ENCODE peak calls at places on chromosome 13, in nine cellular contexts. One of them, this sample, is unnamed.

GRCh38 chr13:33872005-33872351 is 54.0 kb downstream of the RFC3 start:
- DNase-seq in uterus: no peak
- DNase-seq in K562: no peak
- DNase-seq in breast epithelium: no peak
- DNase-seq in stomach: no peak
- DNase-seq in gastrocnemius medialis: no peak
- DNase-seq in adrenal gland: peak
- DNase-seq in IMR-90: no peak
- DNase-seq in HepG2: peak
- DNase-seq in this sample: no peak

GRCh38 chr13:53206455-53206854 is 177.8 kb downstream of the OLFM4 start:
- DNase-seq in K562: no peak
- DNase-seq in stomach: no peak
- DNase-seq in adrenal gland: no peak
- DNase-seq in breast epithelium: no peak
- DNase-seq in HepG2: no peak
- DNase-seq in uterus: no peak
- DNase-seq in IMR-90: no peak
- DNase-seq in gastrocnemius medialis: no peak
- DNase-seq in this sample: peak

GRCh38 chr13:97234742-97235141 is 12.6 kb downstream of the MBNL2 start:
- DNase-seq in stomach: peak
- DNase-seq in uterus: no peak
- DNase-seq in K562: no peak
- DNase-seq in gastrocnemius medialis: no peak
- DNase-seq in IMR-90: no peak
- DNase-seq in breast epithelium: no peak
- DNase-seq in HepG2: no peak
- DNase-seq in adrenal gland: peak
- DNase-seq in this sample: no peak

GRCh38 chr13:73599232-73600128 is 534.7 kb downstream of the KLF12 start:
- DNase-seq in gastrocnemius medialis: no peak
- DNase-seq in breast epithelium: no peak
- DNase-seq in IMR-90: no peak
- DNase-seq in uterus: no peak
- DNase-seq in stomach: no peak
- DNase-seq in K562: no peak
- DNase-seq in adrenal gland: no peak
- DNase-seq in HepG2: no peak
- DNase-seq in this sample: no peak

GRCh38 chr13:45879666-45880065 is 28.1 kb upstream of the SIAH3 start:
- DNase-seq in uterus: peak
- DNase-seq in K562: peak
- DNase-seq in breast epithelium: peak
- DNase-seq in gastrocnemius medialis: peak
- DNase-seq in HepG2: peak
- DNase-seq in stomach: peak
- DNase-seq in adrenal gland: peak
- DNase-seq in IMR-90: no peak
- DNase-seq in this sample: no peak

GRCh38 chr13:55244991-55245644 is 1895.6 kb upstream of the PRR20A start:
- DNase-seq in stomach: no peak
- DNase-seq in IMR-90: no peak
- DNase-seq in adrenal gland: no peak
- DNase-seq in gastrocnemius medialis: no peak
- DNase-seq in uterus: no peak
- DNase-seq in breast epithelium: no peak
- DNase-seq in HepG2: peak
- DNase-seq in K562: peak
- DNase-seq in this sample: peak

GRCh38 chr13:66430266-66430665 is 799.9 kb downstream of the PCDH9 start:
- DNase-seq in breast epithelium: no peak
- DNase-seq in uterus: no peak
- DNase-seq in IMR-90: peak
- DNase-seq in stomach: no peak
- DNase-seq in adrenal gland: no peak
- DNase-seq in K562: no peak
- DNase-seq in gastrocnemius medialis: no peak
- DNase-seq in HepG2: no peak
- DNase-seq in this sample: no peak

GRCh38 chr13:19852766-19853165 is 10.7 kb downstream of the ZMYM5 start:
- DNase-seq in IMR-90: no peak
- DNase-seq in breast epithelium: no peak
- DNase-seq in K562: no peak
- DNase-seq in HepG2: no peak
- DNase-seq in adrenal gland: no peak
- DNase-seq in uterus: no peak
- DNase-seq in gastrocnemius medialis: no peak
- DNase-seq in stomach: no peak
- DNase-seq in this sample: no peak

GRCh38 chr13:93554514-93554913 is 327.9 kb downstream of the GPC6 start:
- DNase-seq in IMR-90: no peak
- DNase-seq in breast epithelium: no peak
- DNase-seq in stomach: no peak
- DNase-seq in adrenal gland: no peak
- DNase-seq in uterus: no peak
- DNase-seq in gastrocnemius medialis: no peak
- DNase-seq in HepG2: no peak
- DNase-seq in K562: no peak
- DNase-seq in this sample: no peak

GRCh38 chr13:107202371-107203023 is 634.6 kb upstream of the ARGLU1 start:
- DNase-seq in K562: no peak
- DNase-seq in adrenal gland: peak
- DNase-seq in IMR-90: peak
- DNase-seq in uterus: no peak
- DNase-seq in stomach: peak
- DNase-seq in breast epithelium: no peak
- DNase-seq in HepG2: peak
- DNase-seq in gastrocnemius medialis: no peak
- DNase-seq in this sample: no peak

GRCh38 chr13:81929988-81930387 is 1589.1 kb upstream of the SPRY2 start:
- DNase-seq in HepG2: peak
- DNase-seq in adrenal gland: no peak
- DNase-seq in stomach: no peak
- DNase-seq in breast epithelium: no peak
- DNase-seq in IMR-90: no peak
- DNase-seq in gastrocnemius medialis: no peak
- DNase-seq in uterus: no peak
- DNase-seq in K562: no peak
- DNase-seq in this sample: no peak

GRCh38 chr13:114101831-114102520 is 30.4 kb downstream of the RASA3 start:
- DNase-seq in gastrocnemius medialis: no peak
- DNase-seq in HepG2: no peak
- DNase-seq in uterus: peak
- DNase-seq in K562: no peak
- DNase-seq in breast epithelium: peak
- DNase-seq in stomach: no peak
- DNase-seq in IMR-90: no peak
- DNase-seq in adrenal gland: no peak
- DNase-seq in this sample: no peak

GRCh38 chr13:35818577-35819165 is 312.5 kb downstream of the DCLK1 start:
- DNase-seq in IMR-90: peak
- DNase-seq in breast epithelium: no peak
- DNase-seq in adrenal gland: no peak
- DNase-seq in stomach: no peak
- DNase-seq in K562: peak
- DNase-seq in uterus: no peak
- DNase-seq in HepG2: peak
- DNase-seq in gastrocnemius medialis: no peak
- DNase-seq in this sample: peak

GRCh38 chr13:100512422-100512821 is 76.2 kb downstream of the GGACT start:
- DNase-seq in HepG2: no peak
- DNase-seq in breast epithelium: no peak
- DNase-seq in IMR-90: peak
- DNase-seq in gastrocnemius medialis: no peak
- DNase-seq in K562: no peak
- DNase-seq in stomach: no peak
- DNase-seq in adrenal gland: no peak
- DNase-seq in uterus: no peak
- DNase-seq in this sample: no peak

GRCh38 chr13:81986308-81986707 is 1645.4 kb upstream of the SPRY2 start:
- DNase-seq in breast epithelium: no peak
- DNase-seq in adrenal gland: no peak
- DNase-seq in gastrocnemius medialis: no peak
- DNase-seq in HepG2: no peak
- DNase-seq in IMR-90: no peak
- DNase-seq in uterus: no peak
- DNase-seq in stomach: no peak
- DNase-seq in K562: no peak
- DNase-seq in this sample: no peak

DNA sequence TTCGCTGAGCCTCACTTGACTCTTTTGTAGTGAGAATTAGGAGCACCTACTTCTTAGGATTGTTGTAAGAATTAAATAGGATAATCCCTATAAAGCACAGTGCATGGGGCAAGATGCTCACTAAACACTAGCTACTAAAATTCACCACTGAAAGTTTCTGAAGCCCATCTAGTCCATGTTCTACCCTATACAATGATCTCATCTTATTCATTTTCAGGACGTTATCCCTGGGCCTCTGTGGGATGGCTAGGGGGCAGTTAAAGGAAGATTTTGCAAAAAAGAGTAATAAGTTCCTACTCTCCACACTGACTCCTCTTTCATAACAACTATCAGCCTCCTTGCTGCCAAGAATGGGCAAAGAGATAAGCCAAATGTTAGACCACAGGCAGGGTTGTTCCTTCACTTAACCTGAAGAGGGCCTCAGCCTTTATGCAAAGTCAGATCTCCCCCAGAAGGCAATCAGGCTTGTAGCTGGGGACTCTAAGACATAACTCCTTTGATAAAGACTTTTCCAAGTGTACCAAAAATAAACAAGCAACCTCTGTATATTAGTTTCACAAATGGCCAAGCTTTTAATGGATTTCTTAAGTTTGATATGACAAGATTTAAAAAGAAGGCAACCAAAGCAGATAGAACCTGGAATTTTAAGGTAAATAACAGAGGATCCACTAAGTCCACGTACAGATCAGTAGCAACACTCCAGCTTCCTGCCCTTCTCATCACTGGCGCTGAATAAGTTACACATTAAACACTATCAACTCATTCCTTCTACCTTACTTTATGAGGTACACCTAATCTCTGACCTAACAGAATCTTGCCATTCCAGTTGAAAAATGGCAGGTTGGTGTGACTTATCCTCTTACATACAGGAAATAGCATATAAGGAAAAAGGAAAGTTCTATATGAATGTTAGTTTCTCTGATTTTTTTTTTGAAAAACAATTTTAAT is 44.4 kb downstream of the ELF1 start:
- DNase-seq in IMR-90: peak
- DNase-seq in stomach: no peak
- DNase-seq in breast epithelium: no peak
- DNase-seq in adrenal gland: no peak
- DNase-seq in K562: peak
- DNase-seq in gastrocnemius medialis: no peak
- DNase-seq in uterus: no peak
- DNase-seq in HepG2: peak
- DNase-seq in this sample: peak
- TF ChIP-seq POLR2A in IMR-90: no peak
- TF ChIP-seq POLR2A in stomach: no peak
- TF ChIP-seq POLR2A in breast epithelium: no peak
- TF ChIP-seq POLR2A in adrenal gland: no peak
- TF ChIP-seq POLR2A in K562: no peak
- TF ChIP-seq POLR2A in gastrocnemius medialis: no peak
- TF ChIP-seq POLR2A in uterus: no peak
- TF ChIP-seq POLR2A in HepG2: no peak
- TF ChIP-seq POLR2A in this sample: no peak

DNA sequence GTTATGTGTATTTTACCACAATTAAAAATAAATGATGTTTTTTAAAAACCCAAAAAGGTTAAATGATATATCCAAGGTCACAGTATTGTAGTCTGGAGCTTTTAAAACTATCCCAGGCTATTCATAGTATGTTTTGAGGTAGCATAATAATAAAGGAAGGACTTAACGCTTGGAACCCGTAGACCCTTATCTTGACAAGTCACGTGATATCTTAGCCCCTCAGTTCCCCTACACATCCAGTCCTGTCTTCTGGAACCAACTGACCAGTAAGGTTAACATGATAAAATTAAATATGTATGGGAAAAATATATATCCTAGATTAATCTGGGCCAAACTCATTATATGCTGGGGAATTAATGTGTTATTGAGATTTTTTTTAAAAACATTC is 142.2 kb downstream of the RXFP2 start:
- DNase-seq in adrenal gland: no peak
- DNase-seq in uterus: no peak
- DNase-seq in HepG2: no peak
- DNase-seq in IMR-90: no peak
- DNase-seq in breast epithelium: no peak
- DNase-seq in gastrocnemius medialis: no peak
- DNase-seq in K562: no peak
- DNase-seq in stomach: no peak
- DNase-seq in this sample: no peak
- TF ChIP-seq POLR2A in adrenal gland: no peak
- TF ChIP-seq POLR2A in uterus: no peak
- TF ChIP-seq POLR2A in HepG2: no peak
- TF ChIP-seq POLR2A in IMR-90: no peak
- TF ChIP-seq POLR2A in breast epithelium: no peak
- TF ChIP-seq POLR2A in gastrocnemius medialis: no peak
- TF ChIP-seq POLR2A in K562: no peak
- TF ChIP-seq POLR2A in stomach: no peak
- TF ChIP-seq POLR2A in this sample: no peak

DNA sequence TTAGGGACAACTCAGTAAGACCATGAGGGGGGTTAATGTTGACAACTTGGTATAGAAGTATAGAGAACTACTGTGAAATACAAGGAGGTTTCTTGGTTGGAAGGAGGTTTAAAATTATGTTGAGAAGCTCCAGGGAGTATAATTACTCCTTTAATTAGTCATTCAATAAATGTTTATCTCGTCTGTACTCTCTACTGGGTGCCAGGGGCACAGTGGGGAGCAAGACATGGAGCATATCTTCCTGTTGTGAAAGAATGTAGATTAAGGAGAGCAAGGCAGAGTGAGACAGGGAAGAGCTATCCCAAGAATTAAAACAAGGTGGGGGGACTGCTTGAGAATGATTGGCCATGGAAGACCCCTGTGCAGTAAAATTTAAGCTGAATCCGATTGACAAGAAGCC is 33.7 kb upstream of the TDRD3 start:
- DNase-seq in IMR-90: no peak
- DNase-seq in HepG2: no peak
- DNase-seq in gastrocnemius medialis: no peak
- DNase-seq in uterus: no peak
- DNase-seq in K562: no peak
- DNase-seq in adrenal gland: no peak
- DNase-seq in breast epithelium: no peak
- DNase-seq in stomach: no peak
- DNase-seq in this sample: no peak
- TF ChIP-seq POLR2A in IMR-90: no peak
- TF ChIP-seq POLR2A in HepG2: no peak
- TF ChIP-seq POLR2A in gastrocnemius medialis: no peak
- TF ChIP-seq POLR2A in uterus: no peak
- TF ChIP-seq POLR2A in K562: no peak
- TF ChIP-seq POLR2A in adrenal gland: no peak
- TF ChIP-seq POLR2A in breast epithelium: no peak
- TF ChIP-seq POLR2A in stomach: no peak
- TF ChIP-seq POLR2A in this sample: no peak

GRCh38 chr13:74669149-74669548 is 534.9 kb upstream of the KLF12 start:
- DNase-seq in adrenal gland: no peak
- DNase-seq in stomach: no peak
- DNase-seq in HepG2: no peak
- DNase-seq in gastrocnemius medialis: no peak
- DNase-seq in K562: no peak
- DNase-seq in uterus: no peak
- DNase-seq in IMR-90: no peak
- DNase-seq in breast epithelium: no peak
- DNase-seq in this sample: no peak
- TF ChIP-seq POLR2A in adrenal gland: no peak
- TF ChIP-seq POLR2A in stomach: no peak
- TF ChIP-seq POLR2A in HepG2: no peak
- TF ChIP-seq POLR2A in gastrocnemius medialis: no peak
- TF ChIP-seq POLR2A in K562: no peak
- TF ChIP-seq POLR2A in uterus: no peak
- TF ChIP-seq POLR2A in IMR-90: no peak
- TF ChIP-seq POLR2A in breast epithelium: no peak
- TF ChIP-seq POLR2A in this sample: no peak

GRCh38 chr13:79485014-79485441 is 4.1 kb downstream of the NDFIP2 start:
- DNase-seq in uterus: no peak
- DNase-seq in breast epithelium: no peak
- DNase-seq in K562: no peak
- DNase-seq in adrenal gland: no peak
- DNase-seq in stomach: peak
- DNase-seq in gastrocnemius medialis: peak
- DNase-seq in HepG2: peak
- DNase-seq in IMR-90: peak
- DNase-seq in this sample: no peak
- TF ChIP-seq POLR2A in uterus: no peak
- TF ChIP-seq POLR2A in breast epithelium: no peak
- TF ChIP-seq POLR2A in K562: no peak
- TF ChIP-seq POLR2A in adrenal gland: peak
- TF ChIP-seq POLR2A in stomach: no peak
- TF ChIP-seq POLR2A in gastrocnemius medialis: no peak
- TF ChIP-seq POLR2A in HepG2: no peak
- TF ChIP-seq POLR2A in IMR-90: no peak
- TF ChIP-seq POLR2A in this sample: no peak

This sample was measured in erythroblast.